ENCODE peak calls at places on chromosomes 6 and 20, in five cellular contexts. C is B cell; M is stimulated activated naive B cell treated with anti-CD40 and anti-IgM and Interleukin-4, amounts not matched to agents 10 μg/mL and 1 μg/mL and 100 μg/mL, for 72 hours; D is HL-60; J is activated T-cell treated with anti-CD3 and anti-CD28 coated beads, Interleukin-2, amount 50 U/mL, for 48 hours. W is an unnamed sample.

GRCh38 chr6:145067430-145067829 is 667.9 kb downstream of the EPM2A start:
- DNase-seq in C (no peak), M (no peak), J (no peak), D (no peak), W (no peak)

GRCh38 chr20:1824177-1824576 is 71.0 kb upstream of the SIRPA start:
- DNase-seq in J (no peak), M (no peak), D (peak; percentile 63), C (no peak), W (no peak)

GRCh38 chr6:111361648-111362047 is 121.4 kb downstream of the REV3L start:
- DNase-seq in J (no peak), M (no peak), D (no peak), C (peak; percentile 18), W (no peak)

GRCh38 chr6:30844118-30844535 is 40.2 kb upstream of the DDR1 start:
- DNase-seq in M (no peak), C (no peak), D (no peak), J (no peak), W (no peak)

GRCh38 chr6:112030206-112030932 is 23.5 kb upstream of the CCN6 start:
- DNase-seq in M (no peak), J (no peak), C (no peak), D (no peak), W (no peak)

GRCh38 chr6:107730683-107731314 is 93.3 kb downstream of the SCML4 start:
- DNase-seq in D (peak; percentile 6), J (peak; percentile 46), C (peak; percentile 30), M (no peak), W (no peak)

GRCh38 chr20:37850724-37851123 is 52.2 kb upstream of the VSTM2L start:
- DNase-seq in D (no peak), M (no peak), J (no peak), C (no peak), W (no peak)

GRCh38 chr20:15654208-15654649 is 919.0 kb downstream of the KIF16B start:
- DNase-seq in M (peak; percentile 48), J (no peak), D (peak; percentile 36), C (peak; percentile 72), W (peak; percentile 74)

GRCh38 chr6:147438758-147439528 is 69.5 kb upstream of the SAMD5 start:
- DNase-seq in J (no peak), M (no peak), C (no peak), D (no peak), W (no peak)

GRCh38 chr6:37488464-37488863 is 11.2 kb downstream of the CCDC167 start:
- DNase-seq in C (no peak), D (no peak), J (no peak), M (no peak), W (no peak)

GRCh38 chr6:44131880-44132279 is 4.5 kb downstream of the TMEM63B start:
- DNase-seq in M (no peak), D (no peak), C (no peak), J (no peak), W (no peak)

GRCh38 chr6:68777956-68778355 is 142.9 kb downstream of the ADGRB3 start:
- DNase-seq in C (no peak), J (no peak), D (no peak), M (no peak), W (no peak)

GRCh38 chr6:132054525-132054924 is 103.4 kb upstream of the CCN2 start:
- DNase-seq in M (no peak), J (no peak), C (no peak), D (no peak), W (no peak)

GRCh38 chr6:153044295-153044694 is 41.8 kb upstream of the MTRF1L start:
- DNase-seq in D (no peak), C (no peak), M (no peak), J (no peak), W (no peak)

GRCh38 chr6:151432650-151433049 is 19.3 kb downstream of the RMND1 start:
- DNase-seq in C (no peak), M (no peak), J (no peak), D (no peak), W (no peak)

GRCh38 chr6:168956884-168957730 is 296.5 kb downstream of the THBS2 start:
- DNase-seq in M (peak; percentile 21), C (peak; percentile 59), D (peak; percentile 63), J (peak; percentile 50), W (peak; percentile 22)

GRCh38 chr20:32189691-32190607 is 17.6 kb downstream of the PLAGL2 start:
- DNase-seq in C (peak; percentile 25), D (no peak), M (no peak), J (peak; percentile 74), W (peak; percentile 41)

GRCh38 chr6:152821525-152821924 is 70.9 kb downstream of the VIP start:
- DNase-seq in M (no peak), J (no peak), C (no peak), D (no peak), W (no peak)

GRCh38 chr6:137493218-137494038 is 766 bp downstream of the OLIG3 start:
- DNase-seq in M (no peak), C (peak; percentile 40), D (no peak), J (peak; percentile 51), W (no peak)

GRCh38 chr6:25652007-25652515 is at the start of gene SCGN:
- DNase-seq in C (peak; percentile 18), J (peak; percentile 64), D (peak; percentile 5), M (peak; percentile 1), W (peak; percentile 5)

GRCh38 chr20:42378826-42379225 is 760.6 kb upstream of the CHD6 start:
- DNase-seq in C (no peak), J (no peak), M (no peak), D (no peak), W (no peak)

GRCh38 chr20:32809907-32810306 is 9.8 kb upstream of the MAPRE1 start:
- DNase-seq in M (no peak), D (no peak), C (no peak), J (no peak), W (no peak)

GRCh38 chr20:24136659-24137246 is 148.2 kb upstream of the GGTLC1 start:
- DNase-seq in C (no peak), M (no peak), J (no peak), D (peak; percentile 62), W (no peak)

GRCh38 chr6:135266675-135267074 is 85.6 kb downstream of the MYB start:
- DNase-seq in M (no peak), D (no peak), J (no peak), C (no peak), W (no peak)